ENCODE peak calls at places on chromosomes 6 and 20, in nine cellular contexts. W, U, A, S, B, J, T, H and Q are unnamed samples.

GRCh38 chr6:1524040-1524480 is 85.7 kb upstream of the FOXC1 start:
- DNase-seq in W (peak; percentile 60), U (peak; percentile 74), A (peak; percentile 86), S (peak; percentile 8), B (peak; percentile 57), J (no peak), T (peak; percentile 74), H (peak; percentile 77), Q (peak; percentile 82)

GRCh38 chr20:47713941-47714450 is 71.3 kb downstream of the SULF2 start:
- DNase-seq in W (no peak), U (no peak), A (no peak), S (no peak), B (no peak), J (no peak), T (no peak), H (no peak), Q (no peak)

GRCh38 chr6:151170622-151171246 is 69.0 kb upstream of the AKAP12 start:
- DNase-seq in W (no peak), U (no peak), A (no peak), S (no peak), B (no peak), J (no peak), T (no peak), H (no peak), Q (no peak)

GRCh38 chr20:31666258-31667042 is 28.7 kb downstream of the COX4I2 start:
- DNase-seq in W (peak; percentile 27), U (no peak), A (peak; percentile 36), S (no peak), B (no peak), J (no peak), T (peak; percentile 73), H (no peak), Q (no peak)

GRCh38 chr20:63980317-63980805 is 571 bp upstream of the PRPF6 start:
- DNase-seq in W (no peak), U (no peak), A (peak; percentile 46), S (no peak), B (no peak), J (no peak), T (no peak), H (peak; percentile 7), Q (no peak)

GRCh38 chr6:41671376-41671775 is 33.1 kb downstream of the MDFI start:
- DNase-seq in W (no peak), U (no peak), A (no peak), S (no peak), B (no peak), J (no peak), T (no peak), H (no peak), Q (no peak)

GRCh38 chr6:674406-674805 is 17.5 kb upstream of the HUS1B start:
- DNase-seq in W (no peak), U (no peak), A (no peak), S (no peak), B (no peak), J (no peak), T (no peak), H (no peak), Q (no peak)

GRCh38 chr20:35339007-35339406 is 46.8 kb upstream of the FAM83C start:
- DNase-seq in W (no peak), U (no peak), A (no peak), S (peak; percentile 64), B (no peak), J (no peak), T (no peak), H (no peak), Q (no peak)

GRCh38 chr6:38239719-38240451 is 399.8 kb downstream of the BTBD9 start:
- DNase-seq in W (no peak), U (no peak), A (no peak), S (peak; percentile 5), B (no peak), J (no peak), T (no peak), H (no peak), Q (no peak)

GRCh38 chr20:38875170-38875993 is 50.8 kb upstream of the FAM83D start:
- DNase-seq in W (peak; percentile 36), U (peak; percentile 45), A (peak; percentile 69), S (no peak), B (no peak), J (no peak), T (peak; percentile 57), H (no peak), Q (no peak)

GRCh38 chr6:42756713-42757112 is 10.8 kb upstream of the TBCC start:
- DNase-seq in W (no peak), U (no peak), A (no peak), S (no peak), B (no peak), J (no peak), T (no peak), H (no peak), Q (no peak)

GRCh38 chr6:170405311-170405975 is 98.9 kb downstream of the FAM120B start:
- DNase-seq in W (no peak), U (no peak), A (no peak), S (peak; percentile 96), B (peak; percentile 17), J (no peak), T (no peak), H (no peak), Q (no peak)

GRCh38 chr6:69796081-69796626 is 656 bp downstream of the LMBRD1 start:
- DNase-seq in W (peak; percentile 3), U (peak; percentile 19), A (peak; percentile 60), S (peak; percentile 79), B (peak; percentile 85), J (peak; percentile 69), T (peak; percentile 79), H (peak; percentile 74), Q (peak; percentile 64)

GRCh38 chr6:34597605-34598353 is 41.6 kb upstream of the SPDEF start:
- DNase-seq in W (no peak), U (no peak), A (no peak), S (no peak), B (no peak), J (no peak), T (no peak), H (no peak), Q (no peak)

GRCh38 chr20:49405062-49405683 is 77.3 kb downstream of the KCNB1 start:
- DNase-seq in W (no peak), U (no peak), A (no peak), S (no peak), B (no peak), J (no peak), T (no peak), H (no peak), Q (no peak)

GRCh38 chr6:127420558-127420957 is 38.6 kb downstream of the KIAA0408 start:
- DNase-seq in W (peak; percentile 84), U (peak; percentile 32), A (peak; percentile 78), S (peak; percentile 97), B (peak; percentile 79), J (peak; percentile 60), T (peak; percentile 63), H (peak; percentile 82), Q (peak; percentile 64)

GRCh38 chr20:46253391-46253790 is 54.9 kb downstream of the CDH22 start:
- DNase-seq in W (no peak), U (no peak), A (no peak), S (no peak), B (peak; percentile 63), J (peak; percentile 54), T (peak; percentile 21), H (no peak), Q (peak; percentile 64)

GRCh38 chr6:37698264-37699137 is 818 bp upstream of the MDGA1 start:
- DNase-seq in W (no peak), U (peak; percentile 34), A (peak; percentile 29), S (no peak), B (peak; percentile 49), J (peak; percentile 88), T (no peak), H (peak; percentile 62), Q (peak; percentile 67)

GRCh38 chr6:34509782-34510181 is 43.9 kb downstream of the PACSIN1 start:
- DNase-seq in W (no peak), U (no peak), A (no peak), S (no peak), B (no peak), J (no peak), T (no peak), H (no peak), Q (no peak)

GRCh38 chr6:20377623-20378265 is 23.9 kb upstream of the E2F3 start:
- DNase-seq in W (no peak), U (no peak), A (no peak), S (peak; percentile 32), B (peak; percentile 19), J (no peak), T (no peak), H (no peak), Q (no peak)

GRCh38 chr6:43951063-43951755 is 176.0 kb downstream of the MRPL14 start:
- DNase-seq in W (no peak), U (no peak), A (no peak), S (peak; percentile 45), B (peak; percentile 58), J (no peak), T (peak; percentile 77), H (peak; percentile 85), Q (peak; percentile 91)

GRCh38 chr6:165861226-165861625 is 198.2 kb upstream of the PDE10A start:
- DNase-seq in W (no peak), U (no peak), A (no peak), S (no peak), B (no peak), J (no peak), T (no peak), H (no peak), Q (no peak)

GRCh38 chr20:35172434-35172806 is 548 bp downstream of the PROCR start:
- DNase-seq in W (no peak), U (no peak), A (no peak), S (no peak), B (no peak), J (no peak), T (no peak), H (no peak), Q (no peak)

GRCh38 chr20:51360451-51361230 is 181.9 kb downstream of the NFATC2 start:
- DNase-seq in W (no peak), U (no peak), A (no peak), S (peak; percentile 97), B (peak; percentile 72), J (no peak), T (no peak), H (peak; percentile 29), Q (no peak)

GRCh38 chr20:6583134-6583738 is 184.2 kb upstream of the BMP2 start:
- DNase-seq in W (no peak), U (no peak), A (no peak), S (peak; percentile 63), B (peak; percentile 63), J (peak; percentile 76), T (peak; percentile 69), H (peak; percentile 76), Q (peak; percentile 52)

GRCh38 chr20:44781791-44782190 is 28.6 kb downstream of the RIMS4 start:
- DNase-seq in W (no peak), U (no peak), A (no peak), S (no peak), B (no peak), J (no peak), T (no peak), H (no peak), Q (no peak)

GRCh38 chr6:74249658-74250057 is 553.7 kb downstream of the CD109 start:
- DNase-seq in W (no peak), U (no peak), A (no peak), S (peak; percentile 91), B (peak; percentile 50), J (no peak), T (no peak), H (no peak), Q (no peak)

GRCh38 chr6:36897629-36898028 is 11.9 kb downstream of the C6orf89 start:
- DNase-seq in W (no peak), U (no peak), A (peak; percentile 59), S (no peak), B (no peak), J (no peak), T (no peak), H (peak; percentile 44), Q (no peak)

GRCh38 chr6:137271245-137272183 is 52.3 kb upstream of the IFNGR1 start:
- DNase-seq in W (no peak), U (no peak), A (peak; percentile 9), S (peak; percentile 74), B (peak; percentile 48), J (peak; percentile 35), T (peak; percentile 48), H (peak; percentile 55), Q (no peak)